ENCODE peak calls at places on chromosomes 4 and X, in seven cellular contexts. H is KBM-7, O is SW 1271, E is GM04503, Q is NCI-H1092, R is T-helper 9 cell, P is endothelial cell. Y is an unnamed sample.

GRCh38 chr4:71945791-71946190 is 86.0 kb upstream of the NPFFR2 start:
- DNase-seq in H (no peak), O (no peak), E (no peak), Q (no peak), R (no peak), P (no peak), Y (no peak)

GRCh38 chrX:110000854-110001701 is 1.8 kb upstream of the TMEM164 start:
- DNase-seq in H (no peak), O (no peak), E (no peak), Q (no peak), R (no peak), P (no peak), Y (peak)

GRCh38 chr4:103075894-103076776 is at the start of gene SLC9B2:
- DNase-seq in H (peak), O (peak), E (no peak), Q (peak), R (peak), P (peak), Y (peak)

GRCh38 chrX:1493877-1494510 is 41.3 kb upstream of the ASMTL start:
- DNase-seq in H (peak), O (no peak), E (no peak), Q (no peak), R (no peak), P (no peak), Y (peak)

GRCh38 chrX:102957751-102958150 is 20.7 kb downstream of the RAB40AL start:
- DNase-seq in H (no peak), O (no peak), E (no peak), Q (no peak), R (no peak), P (no peak), Y (no peak)

GRCh38 chr4:127618427-127618826 is 14.3 kb upstream of the INTU start:
- DNase-seq in H (no peak), O (no peak), E (no peak), Q (no peak), R (no peak), P (no peak), Y (no peak)

GRCh38 chr4:137451150-137451850 is 81.0 kb downstream of the PCDH18 start:
- DNase-seq in H (no peak), O (no peak), E (no peak), Q (no peak), R (no peak), P (no peak), Y (no peak)

GRCh38 chr4:186946682-186947294 is 223.1 kb upstream of the FAT1 start:
- DNase-seq in H (no peak), O (peak), E (no peak), Q (no peak), R (no peak), P (peak), Y (no peak)

GRCh38 chr4:26372525-26373172 is 51.8 kb downstream of the RBPJ start:
- DNase-seq in H (peak), O (no peak), E (peak), Q (peak), R (peak), P (no peak), Y (peak)

GRCh38 chrX:11398139-11398538 is 104.9 kb downstream of the AMELX start:
- DNase-seq in H (no peak), O (no peak), E (no peak), Q (no peak), R (no peak), P (no peak), Y (no peak)

GRCh38 chrX:46257451-46257879 is 287.8 kb downstream of the ZNF674 start:
- DNase-seq in H (no peak), O (no peak), E (no peak), Q (no peak), R (no peak), P (no peak), Y (no peak)

GRCh38 chrX:8663325-8663724 is 68.6 kb downstream of the ANOS1 start:
- DNase-seq in H (no peak), O (no peak), E (no peak), Q (no peak), R (no peak), P (no peak), Y (peak)

GRCh38 chr4:147479817-147480216 is 1.1 kb upstream of the EDNRA start:
- DNase-seq in H (peak), O (no peak), E (no peak), Q (no peak), R (no peak), P (no peak), Y (no peak)

GRCh38 chrX:39975094-39975865 is 122.5 kb downstream of the BCOR start:
- DNase-seq in H (no peak), O (no peak), E (no peak), Q (no peak), R (no peak), P (no peak), Y (no peak)

GRCh38 chr4:51895816-51896408 is 53.0 kb downstream of the DCUN1D4 start:
- DNase-seq in H (peak), O (peak), E (peak), Q (peak), R (peak), P (peak), Y (peak)

GRCh38 chrX:132648870-132649269 is 160.0 kb upstream of the MBNL3 start:
- DNase-seq in H (no peak), O (no peak), E (peak), Q (no peak), R (no peak), P (no peak), Y (no peak)

GRCh38 chrX:106899276-106899675 is 3.9 kb downstream of the RIPPLY1 start:
- DNase-seq in H (no peak), O (no peak), E (no peak), Q (no peak), R (no peak), P (no peak), Y (no peak)